ENCODE peak calls at places on chromosomes 13 and 19, in five cellular contexts. N, U, M, I and Z are unnamed samples.

GRCh38 chr13:78420814-78421213 is 182.5 kb downstream of the POU4F1 start:
- DNase-seq in N (no peak), U (no peak), M (no peak), I (no peak), Z (no peak)

GRCh38 chr13:90800082-90800746 is 547.3 kb upstream of the MIR17HG start:
- DNase-seq in N (no peak), U (no peak), M (no peak), I (no peak), Z (no peak)

GRCh38 chr13:87094646-87095045 is 576.5 kb upstream of the SLITRK5 start:
- DNase-seq in N (no peak), U (peak), M (no peak), I (no peak), Z (no peak)

GRCh38 chr19:48968813-48969218 is 3.7 kb downstream of the FTL start:
- DNase-seq in N (peak), U (no peak), M (no peak), I (no peak), Z (no peak)

GRCh38 chr19:34171877-34172660 is at the start of gene LSM14A:
- DNase-seq in N (peak), U (peak), M (peak), I (peak), Z (no peak)

GRCh38 chr13:28532226-28533048 is 37.5 kb upstream of the FLT1 start:
- DNase-seq in N (peak), U (no peak), M (no peak), I (no peak), Z (no peak)

GRCh38 chr19:55212447-55212846 is 3.1 kb upstream of the PTPRH start:
- DNase-seq in N (no peak), U (no peak), M (no peak), I (no peak), Z (no peak)

GRCh38 chr19:10510301-10510802 is 6.9 kb downstream of the S1PR5 start:
- DNase-seq in N (peak), U (no peak), M (no peak), I (no peak), Z (no peak)

GRCh38 chr13:99199541-99200432 is 867 bp upstream of the UBAC2 start:
- DNase-seq in N (no peak), U (no peak), M (no peak), I (no peak), Z (no peak)

GRCh38 chr19:5443723-5444122 is 11.5 kb upstream of the ZNRF4 start:
- DNase-seq in N (no peak), U (no peak), M (no peak), I (no peak), Z (no peak)

GRCh38 chr13:60335531-60335930 is 61.5 kb upstream of the TDRD3 start:
- DNase-seq in N (no peak), U (no peak), M (peak), I (no peak), Z (no peak)

GRCh38 chr13:100306444-100306999 is 217.6 kb downstream of the PCCA start:
- DNase-seq in N (no peak), U (no peak), M (no peak), I (no peak), Z (no peak)

GRCh38 chr13:70580825-70581224 is 472.6 kb upstream of the KLHL1 start:
- DNase-seq in N (no peak), U (no peak), M (no peak), I (no peak), Z (no peak)

GRCh38 chr13:111216166-111216960 is 101.3 kb downstream of the ARHGEF7 start:
- DNase-seq in N (peak), U (no peak), M (peak), I (no peak), Z (no peak)

GRCh38 chr19:30378701-30379100 is 6.5 kb downstream of the ZNF536 start:
- DNase-seq in N (no peak), U (no peak), M (no peak), I (no peak), Z (no peak)

GRCh38 chr13:75347925-75348324 is 134.0 kb downstream of the TBC1D4 start:
- DNase-seq in N (no peak), U (no peak), M (no peak), I (no peak), Z (no peak)

GRCh38 chr19:31015778-31016177 is 333.5 kb downstream of the TSHZ3 start:
- DNase-seq in N (no peak), U (no peak), M (no peak), I (no peak), Z (no peak)

GRCh38 chr13:85367887-85368286 is 431.3 kb downstream of the SLITRK6 start:
- DNase-seq in N (no peak), U (no peak), M (peak), I (no peak), Z (no peak)

GRCh38 chr19:16148443-16149045 is 5.1 kb downstream of the HSH2D start:
- DNase-seq in N (no peak), U (no peak), M (no peak), I (no peak), Z (no peak)

GRCh38 chr13:23631676-23632622 is 61.7 kb downstream of the TNFRSF19 start:
- DNase-seq in N (no peak), U (no peak), M (no peak), I (no peak), Z (no peak)

GRCh38 chr19:38717051-38717450 is 27.2 kb downstream of the CAPN12 start:
- DNase-seq in N (peak), U (no peak), M (no peak), I (no peak), Z (no peak)

GRCh38 chr13:83220241-83220640 is 662.0 kb downstream of the SLITRK1 start:
- DNase-seq in N (no peak), U (no peak), M (peak), I (no peak), Z (no peak)
- H3K4me3 ChIP-seq in N (no peak), U (no peak), M (no peak), I (no peak), Z (no peak)

GRCh38 chr19:13029893-13030292 is 34.6 kb downstream of the NFIX start:
- DNase-seq in N (no peak), U (no peak), M (no peak), I (no peak), Z (no peak)
- H3K4me3 ChIP-seq in N (no peak), U (no peak), M (no peak), I (no peak), Z (no peak)

DNA sequence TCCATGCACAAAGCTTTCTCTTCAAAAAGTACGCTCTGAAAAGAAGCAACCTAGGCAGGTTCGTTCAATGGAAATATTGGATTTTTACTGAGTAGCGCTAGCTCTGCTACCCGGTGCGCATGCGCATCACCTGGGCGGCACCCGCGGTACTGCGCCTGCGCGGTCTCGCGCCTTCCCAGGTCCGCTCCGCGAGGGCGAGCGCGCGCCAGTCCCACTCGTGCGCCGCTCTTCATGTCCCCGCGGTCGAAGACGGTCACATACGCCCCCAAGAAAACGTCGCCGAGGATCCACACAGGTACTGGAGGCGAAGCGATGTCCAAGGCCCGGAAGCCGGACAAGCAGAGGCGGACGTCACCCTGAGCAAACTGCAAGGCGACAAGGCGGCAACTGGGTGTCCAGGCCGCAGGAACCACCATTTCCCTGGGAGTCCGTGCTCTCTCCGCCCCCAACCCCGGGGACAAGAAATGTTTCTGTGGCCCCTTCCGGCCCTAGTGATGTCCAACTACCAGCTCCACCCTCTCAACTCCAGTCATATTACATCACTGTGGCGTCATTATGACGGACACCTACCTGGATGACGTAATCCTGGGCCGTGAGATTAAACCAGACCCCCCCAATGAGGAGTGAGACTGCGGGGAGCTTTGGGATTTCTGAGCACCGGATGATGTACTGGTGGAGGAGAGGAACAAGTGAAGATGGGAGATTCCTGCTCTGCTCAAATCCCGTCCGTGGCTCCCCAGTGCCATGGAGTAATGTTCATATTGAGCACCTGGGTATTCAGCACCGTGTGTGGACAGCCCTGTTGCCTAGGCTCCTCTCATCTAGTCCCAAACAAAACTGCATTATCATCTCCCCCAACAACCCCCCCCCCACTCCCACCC is 4.8 kb upstream of the KCNC3 start:
- DNase-seq in N (peak), U (no peak), M (no peak), I (peak), Z (no peak)
- H3K4me3 ChIP-seq in N (peak), U (peak), M (peak), I (peak), Z (peak)

GRCh38 chr13:46050771-46051170 is 1.8 kb downstream of the ZC3H13 start:
- DNase-seq in N (no peak), U (no peak), M (no peak), I (no peak), Z (no peak)
- H3K4me3 ChIP-seq in N (no peak), U (no peak), M (no peak), I (peak), Z (peak)